ENCODE peak calls at places on chromosomes 16 and 17, in six cellular contexts. K is prostate gland, Y is fibroblast of lung, C is AG04450, D is lung, E is PC-3. Z is an unnamed sample.

GRCh38 chr17:3738562-3739295 is 15.0 kb downstream of the HASPIN start:
- DNase-seq in K (peak; percentile 58), C (no peak), Y (peak; percentile 37), E (peak; percentile 43), D (peak; percentile 64), Z (peak; percentile 73)

GRCh38 chr16:1998852-1999801 is 9.4 kb downstream of the SYNGR3 start:
- DNase-seq in D (no peak), C (no peak), E (no peak), Y (no peak), K (no peak), Z (no peak)

GRCh38 chr17:17304521-17304985 is 1.4 kb downstream of the NT5M start:
- DNase-seq in E (no peak), D (no peak), Y (no peak), K (no peak), C (no peak), Z (no peak)

GRCh38 chr16:72908362-72908838 is 139.5 kb downstream of the ZFHX3 start:
- DNase-seq in C (no peak), Y (no peak), D (no peak), E (peak; percentile 53), K (no peak), Z (no peak)

GRCh38 chr17:3968017-3968416 is 3.8 kb upstream of the ATP2A3 start:
- DNase-seq in C (no peak), K (no peak), Y (no peak), E (no peak), D (no peak), Z (no peak)

GRCh38 chr16:10850478-10850850 is 26.5 kb upstream of the CIITA start:
- DNase-seq in D (no peak), Y (no peak), K (no peak), C (no peak), E (no peak), Z (no peak)

GRCh38 chr16:56856876-56857447 is 8.0 kb upstream of the SLC12A3 start:
- DNase-seq in C (no peak), Y (no peak), E (no peak), K (no peak), D (no peak), Z (no peak)

GRCh38 chr17:40552806-40553693 is 12.2 kb downstream of the CCR7 start:
- DNase-seq in K (no peak), Y (peak; percentile 43), C (no peak), D (peak; percentile 17), E (no peak), Z (peak; percentile 20)

GRCh38 chr17:80028030-80028429 is 7.6 kb downstream of the TBC1D16 start:
- DNase-seq in D (no peak), K (no peak), C (no peak), Y (no peak), E (no peak), Z (no peak)

GRCh38 chr16:20849587-20850390 is 43.5 kb downstream of the REXO5 start:
- DNase-seq in E (peak; percentile 74), C (peak; percentile 41), K (peak; percentile 59), D (peak; percentile 71), Y (peak; percentile 52), Z (peak; percentile 75)

GRCh38 chr17:6139447-6139832 is 69.3 kb downstream of the WSCD1 start:
- DNase-seq in D (no peak), E (no peak), Y (no peak), C (no peak), K (no peak), Z (no peak)

GRCh38 chr17:43011728-43012472 is 5.3 kb downstream of the IFI35 start:
- DNase-seq in K (no peak), C (no peak), E (no peak), D (no peak), Y (no peak), Z (no peak)

GRCh38 chr17:29216856-29217255 is 29.8 kb upstream of the CRYBA1 start:
- DNase-seq in Y (no peak), D (no peak), E (no peak), C (no peak), K (no peak), Z (no peak)

GRCh38 chr17:82299452-82299851 is 18.0 kb downstream of the CD7 start:
- DNase-seq in D (no peak), Y (no peak), E (no peak), C (no peak), K (no peak), Z (no peak)

GRCh38 chr17:9363440-9364350 is 211.9 kb downstream of the STX8 start:
- DNase-seq in C (no peak), K (no peak), E (peak; percentile 50), Y (peak; percentile 84), D (no peak), Z (no peak)

GRCh38 chr16:15946257-15947044 is 3.0 kb upstream of the ABCC1 start:
- DNase-seq in K (peak; percentile 58), C (peak; percentile 66), E (peak; percentile 85), Y (peak; percentile 91), D (no peak), Z (no peak)

GRCh38 chr17:50608700-50609375 is 25.8 kb upstream of the ABCC3 start:
- DNase-seq in K (no peak), D (no peak), E (no peak), C (no peak), Y (no peak), Z (no peak)

GRCh38 chr17:66491665-66492064 is 189.3 kb downstream of the PRKCA start:
- DNase-seq in D (no peak), Y (no peak), E (no peak), C (no peak), K (no peak), Z (no peak)

GRCh38 chr17:76151896-76152454 is 10.9 kb upstream of the FOXJ1 start:
- DNase-seq in Y (no peak), C (no peak), E (no peak), K (no peak), D (no peak), Z (no peak)

GRCh38 chr16:7688811-7689210 is 356.2 kb downstream of the RBFOX1 start:
- DNase-seq in Y (no peak), K (no peak), C (no peak), E (no peak), D (no peak), Z (no peak)

GRCh38 chr16:67517661-67518423 is 10.8 kb upstream of the RIPOR1 start:
- DNase-seq in E (no peak), C (no peak), K (no peak), D (no peak), Y (no peak), Z (no peak)

GRCh38 chr16:67516296-67517177 is 12.1 kb upstream of the RIPOR1 start:
- DNase-seq in Y (peak; percentile 79), K (no peak), D (no peak), C (no peak), E (peak; percentile 55), Z (no peak)

GRCh38 chr16:67521095-67521804 is 7.4 kb upstream of the RIPOR1 start:
- DNase-seq in D (peak; percentile 96), C (peak; percentile 85), Y (peak; percentile 88), E (peak; percentile 97), K (peak; percentile 96), Z (peak; percentile 98)

GRCh38 chr16:67517178-67517492 is 11.5 kb upstream of the RIPOR1 start:
- DNase-seq in C (no peak), K (no peak), Y (no peak), D (no peak), E (no peak), Z (no peak)

GRCh38 chr16:67518676-67519075 is 10.0 kb upstream of the RIPOR1 start:
- DNase-seq in D (no peak), C (no peak), K (no peak), Y (no peak), E (no peak), Z (no peak)
- H3K27ac ChIP-seq in D (no peak overlapping the region), C (no peak overlapping the region), K (no peak overlapping the region), Y (no peak overlapping the region), E (no peak overlapping the region), Z (no peak overlapping the region)

DNA sequence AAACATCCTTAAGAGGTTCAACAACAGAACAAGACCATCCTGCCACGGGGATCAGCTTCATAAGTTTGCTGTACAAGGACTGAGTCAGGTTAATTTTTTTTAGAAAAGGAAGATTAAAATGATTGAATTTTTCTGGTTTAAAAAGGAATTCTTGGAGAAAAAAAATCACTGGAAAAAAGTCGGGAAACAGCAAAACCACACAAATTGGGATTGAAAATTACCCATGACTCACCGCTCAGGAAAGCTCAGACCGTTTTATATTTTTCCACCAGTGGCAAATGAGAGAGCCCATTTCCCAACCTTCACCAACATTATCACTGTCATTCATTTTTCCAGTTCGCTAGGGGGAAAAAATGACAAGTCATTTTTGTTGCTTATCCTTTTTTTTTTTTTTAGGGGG is 46.6 kb downstream of the MRM3 start:
- DNase-seq in D (no peak), E (no peak), C (no peak), Y (peak; percentile 80), K (no peak), Z (no peak)
- H3K27ac ChIP-seq in D (no peak overlapping the region), E (no peak overlapping the region), C (no peak overlapping the region), Y (no peak overlapping the region), K (no peak overlapping the region), Z (no peak overlapping the region)

GRCh38 chr16:85284138-85284897 is 172.0 kb upstream of the CIBAR2 start:
- DNase-seq in Y (no peak), C (no peak), D (no peak), E (no peak), K (no peak), Z (no peak)
- H3K27ac ChIP-seq in Y (no peak overlapping the region), C (no peak overlapping the region), D (no peak overlapping the region), E (no peak overlapping the region), K (no peak overlapping the region), Z (no peak overlapping the region)

DNA sequence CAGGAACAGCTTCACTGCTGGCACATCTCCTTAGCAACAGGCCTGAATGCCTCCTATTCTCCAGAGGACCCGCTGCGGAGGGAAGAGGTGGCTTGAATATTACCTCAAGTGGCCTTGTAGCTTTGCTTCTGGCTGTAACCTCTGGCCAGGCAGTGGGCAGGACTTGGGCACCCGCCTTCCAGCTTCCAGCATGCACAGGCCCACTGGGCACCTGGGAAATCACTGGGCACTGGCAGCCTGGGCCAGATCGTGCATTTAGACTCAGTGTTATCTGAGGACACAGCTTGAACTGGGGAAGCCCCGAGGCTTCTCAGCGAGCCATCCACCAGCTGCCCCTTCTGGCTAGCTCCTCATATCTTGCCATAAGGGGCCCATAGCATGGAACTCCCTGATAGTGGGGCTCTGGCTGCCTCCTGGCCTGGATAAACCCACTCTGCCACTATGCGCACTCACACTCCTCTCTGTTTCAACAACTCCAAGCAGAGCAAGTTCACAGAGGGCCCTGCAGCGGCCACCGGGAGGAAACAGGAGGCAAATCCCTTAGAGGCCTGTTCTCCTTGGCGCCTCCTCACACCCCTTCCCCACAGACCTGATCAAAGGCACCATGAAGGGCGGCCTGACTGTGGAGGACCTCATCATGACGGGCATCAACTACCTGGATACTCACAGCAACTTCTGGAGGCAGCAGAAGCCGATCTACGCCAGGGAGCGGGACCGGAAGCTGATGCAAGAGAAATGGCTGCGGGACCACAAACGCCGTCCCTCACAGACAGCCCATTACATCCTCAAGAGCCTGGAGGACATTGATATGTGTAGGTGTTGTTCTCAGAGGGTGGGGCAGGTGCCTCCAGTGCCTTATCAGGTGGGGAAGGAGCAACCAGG is 7.8 kb downstream of the ODAD4 start:
- DNase-seq in C (no peak), Y (no peak), K (no peak), D (no peak), E (no peak), Z (peak; percentile 49)
- H3K27ac ChIP-seq in C (no peak overlapping the region), Y (no peak overlapping the region), K (no peak overlapping the region), D (no peak overlapping the region), E (no peak overlapping the region), Z (no peak overlapping the region)

DNA sequence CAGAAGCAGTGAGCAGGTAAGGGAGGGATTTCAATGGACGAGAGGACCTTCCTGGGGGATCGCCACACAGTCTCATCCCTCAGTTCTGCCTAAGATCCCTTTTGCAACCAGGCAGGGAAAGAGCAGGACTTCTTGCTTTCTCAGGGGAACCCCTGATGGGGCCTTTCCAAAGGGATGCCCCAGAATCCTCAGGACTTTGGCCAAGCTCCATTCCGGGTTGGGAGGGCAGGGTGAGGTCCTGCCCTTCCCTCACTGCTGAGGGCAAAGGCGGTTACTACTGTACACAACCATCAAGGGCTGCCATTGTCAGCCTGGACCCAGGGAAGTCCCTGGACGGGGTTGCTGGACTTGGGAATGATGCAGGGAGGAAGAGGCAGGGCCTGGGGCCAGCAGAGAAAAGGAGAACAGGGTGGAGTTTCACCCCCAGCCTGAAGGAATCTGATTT is 9.7 kb downstream of the PRR29 start:
- DNase-seq in K (no peak), C (no peak), D (no peak), Y (no peak), E (no peak), Z (no peak)
- H3K27ac ChIP-seq in K (no peak overlapping the region), C (no peak overlapping the region), D (peak overlapping the region; percentile 26), Y (no peak overlapping the region), E (no peak overlapping the region), Z (peak overlapping the region; percentile 44)